ENCODE peak calls at places on chromosomes 13 and 19, in four cellular contexts. H is SJSA1, K is tibial artery, Z is lung. Y is an unnamed sample.
A peak's percentile ranks its signal among the peaks of the same experiment; 100 is the strongest.

GRCh38 chr13:26386026-26386425 is 132.1 kb downstream of the CDK8 start:
- DNase-seq in H (no peak), K (no peak), Z (no peak), Y (no peak)

GRCh38 chr19:40907968-40908735 is 26.1 kb upstream of the CYP2A7 start:
- DNase-seq in H (no peak), K (no peak), Z (peak; percentile 45), Y (no peak)

GRCh38 chr19:29532097-29532496 is 6.3 kb downstream of the VSTM2B start:
- DNase-seq in H (no peak), K (no peak), Z (no peak), Y (no peak)

GRCh38 chr13:87872813-87873212 is 201.6 kb downstream of the SLITRK5 start:
- DNase-seq in H (no peak), K (no peak), Z (no peak), Y (no peak)

GRCh38 chr13:45441633-45442032 is 23.1 kb upstream of the COG3 start:
- DNase-seq in H (peak; percentile 48), K (no peak), Z (no peak), Y (no peak)

GRCh38 chr19:12847159-12848139 is 9.1 kb downstream of the MAST1 start:
- DNase-seq in H (peak; percentile 76), K (peak; percentile 84), Z (peak; percentile 84), Y (no peak)

GRCh38 chr13:29737061-29737460 is 113.4 kb downstream of the UBL3 start:
- DNase-seq in H (no peak), K (no peak), Z (no peak), Y (no peak)

GRCh38 chr13:42333613-42334328 is 61.8 kb downstream of the AKAP11 start:
- DNase-seq in H (peak; percentile 5), K (no peak), Z (no peak), Y (no peak)

GRCh38 chr19:6890938-6891337 is 3.6 kb downstream of the ADGRE1 start:
- DNase-seq in H (no peak), K (no peak), Z (no peak), Y (no peak)

GRCh38 chr13:51154029-51154555 is 43.0 kb upstream of the C13orf42 start:
- DNase-seq in H (peak; percentile 27), K (no peak), Z (no peak), Y (no peak)

DNA sequence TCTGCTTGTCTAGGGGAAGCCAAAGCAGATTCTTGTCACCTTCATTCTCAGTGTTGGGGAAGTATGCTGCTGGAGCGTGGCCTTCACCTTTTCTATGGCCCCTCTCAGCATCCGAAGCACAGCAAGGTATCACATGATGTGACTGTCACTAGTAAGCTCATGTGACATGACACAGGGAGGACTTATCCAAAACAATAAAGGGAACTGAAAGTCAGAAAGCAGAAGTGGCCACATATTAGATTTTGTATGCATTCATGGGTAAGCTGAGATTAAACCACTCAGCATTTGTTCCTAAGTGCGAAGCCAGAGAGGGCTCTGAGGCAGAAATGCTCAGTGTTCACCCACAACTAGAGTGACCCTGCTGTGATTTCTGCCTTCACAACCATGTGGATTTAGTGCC is 72.8 kb upstream of the PCDH8 start:
- DNase-seq in H (no peak), K (no peak), Z (no peak), Y (no peak)
- H3K27ac ChIP-seq in H (no peak overlapping the region), K (no peak overlapping the region), Z (no peak overlapping the region), Y (no peak overlapping the region)

DNA sequence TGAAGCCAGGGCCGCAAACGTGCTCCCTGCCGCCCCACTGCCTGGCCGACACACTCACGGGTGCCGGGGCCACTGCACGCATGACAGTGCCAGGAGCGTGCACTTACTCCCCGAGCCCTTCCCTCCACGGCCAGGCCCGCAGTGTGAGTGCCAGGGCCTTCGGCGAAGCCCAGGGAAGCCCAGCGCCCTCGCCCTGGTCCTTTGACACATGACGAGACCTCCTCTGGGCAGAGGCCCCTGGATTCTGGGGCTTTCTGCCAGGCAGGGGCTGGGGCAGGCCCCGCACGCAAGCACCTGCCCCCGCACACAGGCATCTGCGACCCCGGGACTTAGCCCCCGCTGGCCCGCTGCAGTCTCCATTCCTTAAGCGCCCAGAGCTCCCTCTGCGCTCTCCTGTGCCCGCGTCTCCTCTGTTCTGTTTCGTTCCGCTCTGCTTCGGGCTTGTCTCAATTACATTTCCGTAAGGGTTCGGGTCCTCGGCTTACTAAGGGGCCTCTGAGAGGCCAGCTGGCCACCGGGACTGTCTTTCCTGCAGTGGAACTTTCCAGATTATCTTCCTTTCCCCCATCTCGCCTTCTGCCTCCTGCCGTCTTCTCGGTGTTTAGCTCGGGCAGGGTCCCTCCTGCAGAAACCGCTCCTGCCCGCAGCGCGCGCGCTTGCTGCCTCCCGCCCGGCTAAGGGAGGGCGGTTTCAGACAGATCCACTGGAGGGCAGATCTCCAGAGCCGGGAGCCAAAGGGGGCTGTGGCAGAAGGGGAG is 98.8 kb downstream of the ING1 start:
- DNase-seq in H (no peak), K (peak; percentile 66), Z (no peak), Y (no peak)
- H3K4me3 ChIP-seq in H (no peak overlapping the region), K (peak overlapping the region; percentile 34), Z (no peak overlapping the region), Y (peak overlapping the region; percentile 47)

DNA sequence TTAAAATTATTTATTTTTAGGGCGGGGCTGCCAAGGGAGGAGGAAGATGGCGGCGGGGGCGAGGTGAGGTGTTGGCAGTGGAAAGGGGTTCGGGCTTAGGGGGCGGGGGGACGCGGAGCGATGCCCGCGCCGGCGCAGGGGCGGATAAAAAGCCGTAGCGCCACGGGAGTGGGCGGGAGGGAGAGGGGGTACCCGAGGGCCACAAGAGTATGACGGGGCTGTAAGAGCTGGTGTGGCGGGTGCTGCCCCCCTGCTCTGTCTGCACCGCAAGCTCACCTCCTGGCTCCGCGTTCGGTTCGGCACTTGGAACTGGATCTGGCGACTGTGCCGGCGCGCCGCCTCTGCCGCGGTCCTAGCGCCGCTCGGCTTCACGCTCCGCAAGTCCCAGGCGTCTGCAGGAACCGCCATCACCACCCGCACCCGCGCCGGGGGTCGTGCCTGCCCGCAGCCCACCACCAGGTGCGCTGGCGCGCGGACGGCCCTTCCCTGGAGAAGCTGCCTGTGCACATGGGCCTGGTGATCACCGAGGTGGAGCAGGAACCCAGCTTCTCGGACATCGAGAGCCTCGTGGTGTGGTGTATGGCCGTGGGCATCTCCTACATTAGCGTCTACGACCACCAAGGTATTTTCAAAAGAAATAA is 265.2 kb upstream of the SGCG start:
- DNase-seq in H (peak; percentile 1), K (no peak), Z (peak; percentile 55), Y (no peak)
- H3K27ac ChIP-seq in H (no peak overlapping the region), K (no peak overlapping the region), Z (no peak overlapping the region), Y (no peak overlapping the region)

DNA sequence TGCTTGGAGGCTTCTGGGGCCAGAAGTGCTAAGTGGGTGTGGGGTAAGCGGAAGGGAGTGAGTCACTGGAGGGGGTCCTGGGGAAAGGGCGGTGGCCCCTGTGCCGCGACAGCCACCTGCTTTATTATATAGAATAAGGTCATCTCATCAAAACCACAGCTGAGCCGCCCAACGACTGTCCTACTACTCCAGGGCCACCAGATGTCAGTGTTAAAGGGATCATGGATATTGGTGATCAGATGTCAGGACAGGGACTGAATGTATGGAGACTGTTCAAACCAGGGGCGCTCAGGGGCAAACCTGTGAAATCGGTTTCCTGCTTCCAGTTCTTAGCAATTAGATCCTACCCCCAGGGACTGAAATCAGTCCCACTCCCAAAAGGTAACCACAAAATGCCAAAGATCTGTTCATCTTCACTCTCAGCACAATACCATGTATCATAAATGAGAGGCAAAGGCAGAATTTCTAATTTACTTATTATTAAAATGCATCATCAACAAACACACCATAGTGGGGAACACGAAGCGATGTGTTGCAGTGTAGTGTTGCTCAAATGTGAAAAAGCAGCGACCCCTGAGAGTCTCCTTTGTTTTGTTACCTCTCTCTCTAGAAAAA is 24.5 kb downstream of the ARL11 start:
- DNase-seq in H (no peak), K (no peak), Z (no peak), Y (no peak)
- H3K4me3 ChIP-seq in H (no peak overlapping the region), K (no peak overlapping the region), Z (no peak overlapping the region), Y (no peak overlapping the region)

DNA sequence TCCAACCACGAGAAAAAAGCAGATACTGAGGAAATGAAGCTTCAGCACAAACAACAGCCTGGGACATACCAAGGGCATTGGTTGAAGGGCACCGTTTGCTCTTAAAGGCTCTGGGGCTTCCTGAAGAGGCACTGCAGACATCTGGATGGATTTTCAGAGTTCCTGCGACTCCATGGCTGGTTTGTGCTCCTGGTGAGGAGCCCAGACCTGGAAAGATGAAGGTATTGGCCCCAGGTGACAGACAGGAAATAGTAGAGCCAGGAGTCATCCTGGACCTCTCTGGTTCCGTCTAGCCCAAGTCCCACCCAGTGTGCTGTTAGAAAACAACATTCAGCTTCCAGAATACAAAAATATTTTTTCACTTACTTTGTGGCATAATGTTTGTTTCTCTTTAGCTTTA is 6.3 kb downstream of the IL17D start:
- DNase-seq in H (no peak), K (no peak), Z (no peak), Y (no peak)
- H3K27ac ChIP-seq in H (no peak overlapping the region), K (peak overlapping the region; percentile 44), Z (no peak overlapping the region), Y (peak overlapping the region; percentile 21)

GRCh38 chr13:99996177-99996705 is 14.7 kb downstream of the ZIC2 start:
- DNase-seq in H (no peak), K (no peak), Z (no peak), Y (no peak)
- H3K4me3 ChIP-seq in H (no peak overlapping the region), K (no peak overlapping the region), Z (no peak overlapping the region), Y (no peak overlapping the region)

GRCh38 chr19:19477705-19478383 is 37.5 kb downstream of the TSSK6 start:
- DNase-seq in H (no peak), K (no peak), Z (no peak), Y (no peak)

GRCh38 chr19:19480688-19481087 is 34.7 kb downstream of the TSSK6 start:
- DNase-seq in H (no peak), K (no peak), Z (no peak), Y (no peak)

GRCh38 chr19:19471682-19472081 is 43.7 kb downstream of the TSSK6 start:
- DNase-seq in H (no peak), K (no peak), Z (no peak), Y (no peak)

GRCh38 chr19:19474950-19475781 is 40.2 kb downstream of the TSSK6 start:
- DNase-seq in H (no peak), K (no peak), Z (no peak), Y (no peak)

DNA sequence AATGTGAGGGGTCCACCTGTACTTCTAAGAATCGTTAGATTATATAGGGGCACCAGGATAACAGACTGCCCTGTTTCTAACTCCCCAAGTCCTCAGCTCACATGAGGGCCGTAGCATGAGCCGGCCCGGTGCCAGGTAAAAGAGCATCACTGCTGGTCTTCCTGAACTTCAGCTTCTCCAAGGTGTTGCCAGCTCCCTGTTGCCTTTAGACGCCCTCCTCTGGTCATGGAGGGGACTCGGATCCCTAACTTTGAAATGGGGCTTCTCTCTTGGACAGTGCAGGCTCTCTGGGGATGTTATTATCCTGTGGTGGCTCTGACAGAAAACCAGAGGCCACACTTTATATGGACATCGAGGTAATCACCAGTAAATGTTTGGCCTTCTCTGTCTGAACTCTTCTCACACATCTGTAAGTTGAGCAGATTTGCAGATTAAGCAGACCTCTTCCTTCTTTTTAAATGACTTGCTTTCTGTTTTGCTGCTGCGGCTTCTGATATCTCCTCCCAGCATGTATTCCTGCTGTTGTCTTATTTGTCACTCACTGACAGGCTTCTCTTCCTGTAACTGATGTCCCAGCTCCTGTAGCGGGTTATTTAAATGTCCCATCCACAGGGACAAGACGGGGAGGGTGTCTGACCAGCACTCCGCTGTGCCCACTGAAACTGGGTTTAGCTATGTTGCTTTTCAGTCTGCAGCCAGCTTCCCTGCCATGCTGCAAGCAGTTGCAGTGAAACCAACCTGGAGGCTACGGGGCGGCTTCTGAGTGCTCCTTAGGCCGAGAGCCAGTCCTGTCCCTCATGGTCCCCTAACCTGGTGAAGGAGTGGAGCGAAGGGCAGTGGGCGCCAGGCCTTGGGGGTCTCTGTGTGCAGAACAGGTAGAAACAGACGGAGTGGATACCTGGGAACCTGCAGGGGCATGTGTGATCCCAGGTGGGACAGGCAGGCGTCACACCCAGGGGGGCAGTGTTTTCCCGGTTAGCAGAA is 39.2 kb downstream of the TSSK6 start:
- DNase-seq in H (no peak), K (no peak), Z (no peak), Y (no peak)
- H3K27ac ChIP-seq in H (no peak overlapping the region), K (no peak overlapping the region), Z (no peak overlapping the region), Y (no peak overlapping the region)

GRCh38 chr13:44277459-44277858 is 96.2 kb upstream of the SERP2 start:
- DNase-seq in H (no peak), K (no peak), Z (no peak), Y (no peak)
- H3K4me3 ChIP-seq in H (no peak overlapping the region), K (no peak overlapping the region), Z (no peak overlapping the region), Y (no peak overlapping the region)